ENCODE peak calls at places on chromosomes 12 and 14, in ten cellular contexts. V is pancreas, Y is cardiac fibroblast, P is osteoblast, O is BJ, W is neural crest cell, K is fibroblast of the aortic adventitia, U is psoas muscle, T is cardiac muscle cell, D is nephron progenitor cell. B is an unnamed sample.

GRCh38 chr12:13343380-13343779 is 146.9 kb downstream of the EMP1 start:
- DNase-seq in V (no peak), Y (peak; percentile 60), P (no peak), O (no peak), W (no peak), K (peak; percentile 17), U (no peak), T (no peak), D (no peak), B (peak; percentile 41)

GRCh38 chr12:38736821-38737220 is 168.6 kb downstream of the CPNE8 start:
- DNase-seq in V (no peak), Y (peak; percentile 53), P (no peak), O (no peak), W (no peak), K (peak; percentile 15), U (no peak), T (no peak), D (no peak), B (no peak)

GRCh38 chr12:67355428-67356385 is 86.5 kb downstream of the CAND1 start:
- DNase-seq in V (no peak), Y (peak; percentile 81), P (no peak), O (no peak), W (peak; percentile 3), K (peak; percentile 92), U (no peak), T (peak; percentile 77), D (peak; percentile 6), B (peak; percentile 44)

GRCh38 chr14:72856530-72857264 is 37.2 kb downstream of the DPF3 start:
- DNase-seq in V (no peak), Y (no peak), P (no peak), O (no peak), W (no peak), K (no peak), U (no peak), T (peak; percentile 28), D (no peak), B (no peak)

GRCh38 chr12:27309995-27310315 is 22.7 kb upstream of the BMAL2 start:
- DNase-seq in V (no peak), Y (no peak), P (no peak), O (no peak), W (no peak), K (no peak), U (no peak), T (no peak), D (no peak), B (no peak)

GRCh38 chr12:75960086-75960910 is 71.3 kb downstream of the PHLDA1 start:
- DNase-seq in V (peak; percentile 89), Y (no peak), P (no peak), O (no peak), W (no peak), K (no peak), U (no peak), T (no peak), D (no peak), B (no peak)

GRCh38 chr12:70277973-70278372 is 34.7 kb downstream of the CNOT2 start:
- DNase-seq in V (no peak), Y (no peak), P (no peak), O (no peak), W (no peak), K (no peak), U (no peak), T (no peak), D (no peak), B (no peak)

GRCh38 chr14:95943699-95944098 is 67.1 kb downstream of the TUNAR start:
- DNase-seq in V (no peak), Y (no peak), P (no peak), O (no peak), W (peak; percentile 23), K (no peak), U (no peak), T (no peak), D (no peak), B (no peak)

GRCh38 chr14:95711476-95712176 is 2.3 kb downstream of the TCL1A start:
- DNase-seq in V (no peak), Y (no peak), P (no peak), O (no peak), W (no peak), K (no peak), U (no peak), T (no peak), D (no peak), B (no peak)

GRCh38 chr12:58920102-58920955 is at the start of gene LRIG3:
- DNase-seq in V (peak; percentile 86), Y (peak; percentile 89), P (peak; percentile 95), O (no peak), W (peak; percentile 76), K (peak; percentile 89), U (peak; percentile 91), T (peak; percentile 96), D (peak; percentile 84), B (peak; percentile 75)

GRCh38 chr14:92341791-92342190 is 18.8 kb downstream of the SLC24A4 start:
- DNase-seq in V (no peak), Y (no peak), P (no peak), O (no peak), W (no peak), K (no peak), U (no peak), T (no peak), D (no peak), B (no peak)

GRCh38 chr14:97707603-97708002 is 910.4 kb downstream of the VRK1 start:
- DNase-seq in V (no peak), Y (no peak), P (no peak), O (no peak), W (no peak), K (no peak), U (no peak), T (no peak), D (no peak), B (no peak)

GRCh38 chr12:82625523-82625922 is 61.2 kb upstream of the TMTC2 start:
- DNase-seq in V (no peak), Y (no peak), P (no peak), O (no peak), W (no peak), K (no peak), U (no peak), T (no peak), D (no peak), B (no peak)

GRCh38 chr12:24198936-24199644 is 249.6 kb upstream of the SOX5 start:
- DNase-seq in V (no peak), Y (no peak), P (no peak), O (no peak), W (no peak), K (peak; percentile 11), U (no peak), T (no peak), D (no peak), B (no peak)

GRCh38 chr14:22900088-22900799 is 17.2 kb downstream of the REM2 start:
- DNase-seq in V (no peak), Y (peak; percentile 85), P (peak; percentile 84), O (no peak), W (peak; percentile 27), K (peak; percentile 79), U (no peak), T (peak; percentile 76), D (peak; percentile 48), B (no peak)

GRCh38 chr14:24231263-24232120 is 675 bp downstream of the NEDD8 start:
- DNase-seq in V (no peak), Y (no peak), P (peak; percentile 67), O (no peak), W (no peak), K (no peak), U (no peak), T (no peak), D (no peak), B (peak; percentile 41)

GRCh38 chr14:70268760-70269159 is 80.0 kb upstream of the SLC8A3 start:
- DNase-seq in V (no peak), Y (no peak), P (no peak), O (no peak), W (no peak), K (no peak), U (no peak), T (no peak), D (no peak), B (no peak)
- TF ChIP-seq CTCF in V (no peak), Y (no peak), P (no peak), O (no peak), W (no peak), K (no peak), U (no peak), T (no peak), D (no peak), B (no peak)

GRCh38 chr12:101490286-101490920 is 15.3 kb downstream of the SPIC start:
- DNase-seq in V (peak; percentile 25), Y (peak; percentile 1), P (no peak), O (no peak), W (peak; percentile 6), K (no peak), U (no peak), T (peak; percentile 56), D (peak; percentile 14), B (peak; percentile 17)
- TF ChIP-seq CTCF in V (no peak), Y (no peak), P (no peak), O (no peak), W (peak; percentile 63), K (no peak), U (peak; percentile 70), T (peak; percentile 24), D (peak; percentile 51), B (peak; percentile 56)

GRCh38 chr12:45850302-45850701 is 120.8 kb downstream of the ARID2 start:
- DNase-seq in V (no peak), Y (no peak), P (no peak), O (no peak), W (no peak), K (no peak), U (no peak), T (no peak), D (no peak), B (no peak)

GRCh38 chr12:45849289-45849688 is 119.8 kb downstream of the ARID2 start:
- DNase-seq in V (no peak), Y (no peak), P (no peak), O (no peak), W (no peak), K (no peak), U (no peak), T (no peak), D (no peak), B (no peak)

GRCh38 chr12:45853550-45853949 is 124.0 kb downstream of the ARID2 start:
- DNase-seq in V (no peak), Y (no peak), P (no peak), O (no peak), W (no peak), K (no peak), U (no peak), T (no peak), D (no peak), B (no peak)

DNA sequence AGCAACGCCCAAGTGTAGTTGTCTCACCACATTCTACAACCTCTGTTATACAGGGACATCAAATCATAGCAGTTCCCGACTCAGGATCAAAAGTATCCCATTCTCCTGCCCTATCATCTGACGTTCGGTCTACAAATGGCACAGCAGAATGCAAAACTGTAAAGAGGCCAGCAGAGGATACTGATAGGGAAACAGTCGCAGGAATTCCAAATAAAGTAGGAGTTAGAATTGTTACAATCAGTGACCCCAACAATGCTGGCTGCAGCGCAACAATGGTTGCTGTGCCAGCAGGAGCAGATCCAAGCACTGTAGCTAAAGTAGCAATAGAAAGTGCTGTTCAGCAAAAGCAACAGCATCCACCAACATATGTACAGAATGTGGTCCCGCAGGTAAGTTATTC is 123.0 kb downstream of the ARID2 start:
- DNase-seq in V (no peak), Y (no peak), P (no peak), O (no peak), W (no peak), K (peak; percentile 17), U (no peak), T (no peak), D (no peak), B (no peak)
- TF ChIP-seq CTCF in V (no peak), Y (no peak), P (no peak), O (no peak), W (no peak), K (no peak), U (no peak), T (no peak), D (no peak), B (no peak)

GRCh38 chr14:35944847-35945246 is 118.7 kb downstream of the BRMS1L start:
- DNase-seq in V (no peak), Y (peak; percentile 1), P (no peak), O (no peak), W (no peak), K (no peak), U (no peak), T (no peak), D (peak; percentile 5), B (peak; percentile 5)
- TF ChIP-seq CTCF in V (no peak), Y (no peak), P (no peak), O (no peak), W (peak; percentile 38), K (no peak), U (no peak), T (no peak), D (no peak), B (peak; percentile 49)